ENCODE peak calls at places on chromosomes 6 and 20, in four cellular contexts. K, Z, Q and P are unnamed samples.

GRCh38 chr6:3352678-3353077 is 93.9 kb downstream of the PSMG4 start:
- DNase-seq in K (no peak), Z (no peak), Q (no peak), P (no peak)

GRCh38 chr20:58127731-58128130 is 100.7 kb downstream of the ANKRD60 start:
- DNase-seq in K (no peak), Z (peak; percentile 95), Q (no peak), P (no peak)

GRCh38 chr20:48155231-48155630 is 369.9 kb upstream of the SULF2 start:
- DNase-seq in K (no peak), Z (no peak), Q (no peak), P (no peak)

GRCh38 chr20:40843251-40843650 is 154.2 kb upstream of the MAFB start:
- DNase-seq in K (no peak), Z (no peak), Q (no peak), P (no peak)

GRCh38 chr6:142960098-142960497 is 15.1 kb upstream of the HIVEP2 start:
- DNase-seq in K (no peak), Z (no peak), Q (no peak), P (no peak)

GRCh38 chr6:40262363-40262762 is 324.8 kb downstream of the LRFN2 start:
- DNase-seq in K (no peak), Z (no peak), Q (no peak), P (no peak)

GRCh38 chr6:160276126-160276525 is 17.5 kb upstream of the SLC22A2 start:
- DNase-seq in K (no peak), Z (no peak), Q (no peak), P (no peak)

GRCh38 chr20:49045440-49046086 is 549 bp upstream of the CSE1L start:
- DNase-seq in K (peak; percentile 15), Z (no peak), Q (no peak), P (no peak)

GRCh38 chr20:38825901-38826625 is 20.6 kb downstream of the PPP1R16B start:
- DNase-seq in K (no peak), Z (peak; percentile 53), Q (peak; percentile 28), P (no peak)

GRCh38 chr20:61260905-61261304 is 8.8 kb downstream of the CDH4 start:
- DNase-seq in K (peak; percentile 54), Z (no peak), Q (no peak), P (no peak)

GRCh38 chr20:4729265-4729664 is 7.6 kb downstream of the PRND start:
- DNase-seq in K (no peak), Z (no peak), Q (no peak), P (no peak)

GRCh38 chr6:70151616-70152015 is 151.3 kb downstream of the COL9A1 start:
- DNase-seq in K (no peak), Z (no peak), Q (no peak), P (no peak)

GRCh38 chr6:53152576-53152975 is 3.9 kb upstream of the GCM1 start:
- DNase-seq in K (no peak), Z (no peak), Q (no peak), P (no peak)

GRCh38 chr6:166656269-166657206 is 29.5 kb upstream of the RPS6KA2 start:
- DNase-seq in K (peak; percentile 25), Z (no peak), Q (no peak), P (no peak)

GRCh38 chr6:5610640-5611039 is 349.3 kb downstream of the FARS2 start:
- DNase-seq in K (no peak), Z (no peak), Q (no peak), P (no peak)
- TF ChIP-seq CTCF in K (no peak), Z (no peak), Q (no peak), P (peak; percentile 19)

DNA sequence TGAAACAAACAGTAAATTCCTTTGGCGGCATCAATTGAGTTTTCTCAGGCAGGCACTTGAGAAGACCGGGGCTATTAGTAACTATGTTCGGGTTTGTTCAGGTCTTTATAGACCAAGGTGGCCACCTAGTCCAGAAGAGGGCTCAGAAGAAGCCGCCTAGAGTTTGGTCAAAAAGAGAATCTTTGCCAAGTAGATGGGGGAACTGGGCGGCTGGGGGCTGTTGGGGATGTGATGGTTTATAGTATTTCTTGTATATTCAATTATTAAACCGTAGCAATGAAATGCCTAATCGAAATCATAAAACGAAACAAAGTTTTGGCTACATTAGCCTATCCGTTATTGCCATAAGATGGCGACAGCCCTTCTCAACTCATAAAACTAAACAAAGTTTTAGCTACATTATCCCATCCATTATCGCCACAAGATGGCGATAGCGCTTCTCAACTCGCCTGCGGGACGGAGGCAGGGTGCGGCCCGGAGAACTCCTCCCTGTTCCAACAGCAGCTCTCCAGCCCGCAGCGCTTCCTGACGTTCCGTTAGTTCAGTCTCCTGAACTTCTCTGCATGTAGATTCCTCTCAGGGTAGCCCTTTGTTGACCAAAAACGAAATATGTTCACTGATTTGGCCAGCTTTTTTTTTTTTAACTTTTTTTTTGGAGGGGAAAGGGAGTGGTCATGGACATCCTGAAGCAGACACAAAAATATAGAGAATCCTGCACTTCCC is 120.5 kb upstream of the PRSS16 start:
- DNase-seq in K (peak; percentile 86), Z (peak; percentile 90), Q (peak; percentile 38), P (peak; percentile 69)
- TF ChIP-seq CTCF in K (peak; percentile 34), Z (peak; percentile 85), Q (peak; percentile 72), P (peak; percentile 81)

GRCh38 chr6:87420360-87420759 is 12.6 kb downstream of the CFAP206 start:
- DNase-seq in K (no peak), Z (no peak), Q (no peak), P (no peak)

GRCh38 chr6:87421576-87421975 is 13.8 kb downstream of the CFAP206 start:
- DNase-seq in K (no peak), Z (no peak), Q (no peak), P (no peak)

DNA sequence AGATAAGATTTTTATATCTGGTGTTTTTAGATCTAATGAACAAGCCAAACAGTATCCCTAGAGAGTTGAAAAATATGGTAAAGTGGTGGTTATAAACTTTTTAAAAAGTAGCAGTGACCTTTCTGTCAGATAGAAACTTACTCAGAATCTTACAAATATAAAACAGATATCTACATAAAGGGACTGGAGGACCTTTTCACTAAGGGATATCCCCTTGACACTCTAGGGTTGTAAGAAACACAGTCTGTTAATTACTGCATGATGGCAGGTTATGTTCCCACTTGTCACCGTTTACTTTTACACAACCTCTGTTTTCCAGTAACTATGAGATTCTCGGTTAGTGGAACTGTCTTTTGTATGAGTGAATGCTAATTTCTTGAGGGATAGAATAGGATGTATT is 11.5 kb downstream of the CFAP206 start:
- DNase-seq in K (no peak), Z (no peak), Q (no peak), P (no peak)
- TF ChIP-seq CTCF in K (no peak), Z (no peak), Q (no peak), P (no peak)

GRCh38 chr6:144341831-144342527 is 56.8 kb downstream of the UTRN start:
- DNase-seq in K (no peak), Z (no peak), Q (no peak), P (no peak)
- TF ChIP-seq CTCF in K (no peak), Z (no peak), Q (no peak), P (no peak)